ENCODE peak calls at places on chromosomes 5 and 9, in ten cellular contexts. C, L, I, B, P, G, Y, E, N and K are unnamed samples.

GRCh38 chr9:116207371-116208111 is 54.0 kb downstream of the PAPPA start:
- DNase-seq in C (no peak), L (no peak), E (no peak), I (no peak), P (peak; percentile 22), N (no peak), B (no peak), Y (no peak), G (no peak), K (no peak)

GRCh38 chr9:76591256-76591950 is 132.4 kb downstream of the GCNT1 start:
- DNase-seq in L (no peak), I (no peak), Y (no peak), B (no peak), E (no peak), N (no peak), G (no peak), P (peak; percentile 93), C (no peak), K (no peak)

GRCh38 chr9:99231708-99232107 is 9.6 kb downstream of the SEC61B start:
- DNase-seq in G (peak; percentile 64), L (no peak), Y (peak; percentile 49), P (no peak), E (no peak), I (no peak), B (no peak), N (no peak), C (no peak), K (peak; percentile 9)

GRCh38 chr9:87280421-87280820 is 217.2 kb upstream of the DAPK1 start:
- DNase-seq in P (peak; percentile 55), B (no peak), G (no peak), I (no peak), N (no peak), E (no peak), L (peak; percentile 99), C (no peak), Y (no peak), K (no peak)

GRCh38 chr9:14272924-14273528 is 40.9 kb downstream of the NFIB start:
- DNase-seq in L (peak; percentile 11), Y (no peak), I (no peak), N (no peak), B (no peak), E (no peak), C (no peak), P (no peak), G (no peak), K (no peak)

GRCh38 chr9:26504057-26504456 is 388.5 kb downstream of the CAAP1 start:
- DNase-seq in E (no peak), L (no peak), P (no peak), I (no peak), C (no peak), G (no peak), Y (no peak), N (no peak), B (no peak), K (no peak)

GRCh38 chr5:10352404-10353240 is 873 bp upstream of the MARCHF6 start:
- DNase-seq in Y (no peak), B (no peak), P (peak; percentile 55), N (no peak), L (peak; percentile 71), E (no peak), G (no peak), C (peak; percentile 53), I (no peak), K (no peak)

GRCh38 chr9:136840140-136840876 is 2.0 kb upstream of the AJM1 start:
- DNase-seq in E (no peak), Y (no peak), L (no peak), N (no peak), B (no peak), G (no peak), I (no peak), C (no peak), P (no peak), K (no peak)

GRCh38 chr9:88661759-88662158 is 126.8 kb downstream of the NXNL2 start:
- DNase-seq in I (no peak), E (no peak), L (no peak), N (no peak), B (no peak), Y (no peak), G (no peak), C (no peak), P (no peak), K (no peak)

GRCh38 chr9:86757382-86757720 is 190.0 kb downstream of the GAS1 start:
- DNase-seq in G (no peak), E (no peak), N (no peak), B (no peak), Y (no peak), L (no peak), P (no peak), I (no peak), C (no peak), K (no peak)

GRCh38 chr5:131303537-131303936 is 39.7 kb downstream of the CDC42SE2 start:
- DNase-seq in I (no peak), E (no peak), B (no peak), P (peak; percentile 89), Y (no peak), C (no peak), N (no peak), L (peak; percentile 59), G (no peak), K (no peak)

GRCh38 chr5:159497221-159497620 is 166.9 kb upstream of the IL12B start:
- DNase-seq in C (no peak), G (no peak), N (no peak), B (no peak), E (no peak), L (no peak), I (no peak), Y (no peak), P (peak; percentile 13), K (no peak)

GRCh38 chr5:74031536-74031935 is 405.5 kb downstream of the ARHGEF28 start:
- DNase-seq in B (no peak), Y (no peak), E (no peak), L (no peak), G (no peak), C (no peak), I (no peak), N (no peak), P (no peak), K (no peak)

GRCh38 chr5:146027746-146028145 is 77.6 kb downstream of the PLAC8L1 start:
- DNase-seq in I (no peak), E (no peak), P (no peak), L (peak; percentile 21), G (no peak), Y (no peak), N (no peak), C (no peak), B (no peak), K (no peak)

GRCh38 chr9:35733109-35733541 is 659 bp downstream of the CREB3 start:
- DNase-seq in N (no peak), L (peak; percentile 59), Y (peak; percentile 63), P (peak; percentile 57), C (peak; percentile 55), B (no peak), I (no peak), G (peak; percentile 57), E (no peak), K (no peak)

GRCh38 chr9:35730486-35730854 is 1.5 kb downstream of the TLN1 start:
- DNase-seq in B (no peak), N (no peak), C (no peak), E (no peak), Y (no peak), G (no peak), I (no peak), P (no peak), L (no peak), K (no peak)

GRCh38 chr9:35734096-35734495 is 1.6 kb downstream of the CREB3 start:
- DNase-seq in I (no peak), C (no peak), P (peak; percentile 16), E (no peak), Y (no peak), N (no peak), G (no peak), B (no peak), L (no peak), K (no peak)

GRCh38 chr9:35731415-35732184 is 395 bp downstream of the TLN1 start:
- DNase-seq in P (peak; percentile 52), N (no peak), C (peak; percentile 66), Y (no peak), L (no peak), E (no peak), B (no peak), G (no peak), I (no peak), K (no peak)

GRCh38 chr9:35732185-35733108 is at the start of the genes CREB3 and TLN1:
- DNase-seq in P (peak; percentile 99), L (peak; percentile 100), C (peak; percentile 97), E (peak; percentile 97), B (peak; percentile 99), N (peak; percentile 98), Y (peak; percentile 95), G (peak; percentile 99), I (peak; percentile 99), K (peak; percentile 89)
- TF ChIP-seq CTCF in P (no peak), L (no peak), C (no peak), E (peak; percentile 36), B (peak; percentile 37), N (no peak), Y (no peak), G (peak; percentile 14), I (no peak), K (no peak)

GRCh38 chr5:114367029-114367428 is 5.2 kb downstream of the KCNN2 start:
- DNase-seq in B (no peak), C (no peak), L (no peak), E (no peak), N (no peak), P (no peak), G (no peak), I (no peak), Y (no peak), K (no peak)

GRCh38 chr5:114369680-114370417 is 8.0 kb downstream of the KCNN2 start:
- DNase-seq in G (no peak), B (no peak), P (no peak), C (no peak), N (no peak), Y (no peak), I (no peak), E (no peak), L (no peak), K (no peak)
- TF ChIP-seq CTCF in G (no peak), B (no peak), P (no peak), C (no peak), N (no peak), Y (no peak), I (no peak), E (no peak), L (no peak), K (no peak)

GRCh38 chr5:36945687-36946086 is 69.1 kb downstream of the NIPBL start:
- DNase-seq in B (no peak), G (no peak), I (no peak), N (no peak), E (no peak), P (no peak), L (no peak), C (no peak), Y (no peak), K (no peak)
- TF ChIP-seq CTCF in B (no peak), G (no peak), I (no peak), N (no peak), E (no peak), P (no peak), L (no peak), C (no peak), Y (no peak), K (no peak)

DNA sequence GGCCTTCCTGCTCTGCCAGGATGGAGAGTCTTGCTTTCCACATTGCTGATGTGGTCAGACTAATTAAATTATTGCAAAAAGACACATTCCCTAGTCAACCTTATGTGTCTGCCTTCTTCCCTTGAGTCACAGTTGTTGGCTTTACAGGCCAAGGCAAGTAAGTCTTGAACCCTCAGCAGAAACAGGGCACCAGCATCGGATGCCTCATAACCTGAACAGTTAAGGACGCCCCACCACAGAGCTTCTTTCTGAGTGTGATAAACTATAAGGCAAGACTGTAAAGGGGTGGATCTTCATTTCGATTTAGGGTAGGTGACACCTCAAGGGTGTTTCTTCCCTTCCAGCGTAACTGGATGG is 670 bp upstream of the KIF2A start:
- DNase-seq in I (no peak), G (no peak), B (no peak), N (no peak), C (no peak), Y (no peak), L (no peak), P (no peak), E (no peak), K (no peak)
- TF ChIP-seq CTCF in I (no peak), G (no peak), B (no peak), N (no peak), C (no peak), Y (no peak), L (no peak), P (no peak), E (no peak), K (no peak)